ENCODE peak calls at places on chromosomes 3 and 15, in five cellular contexts. W, T, S, I and J are unnamed samples.

GRCh38 chr15:89113263-89113662 is 25.0 kb downstream of the ABHD2 start:
- DNase-seq in I (no peak), S (no peak), W (no peak), T (no peak), J (no peak)

GRCh38 chr3:99868438-99868723 is 50.7 kb downstream of the CMSS1 start:
- DNase-seq in T (peak; percentile 60), S (no peak), I (no peak), W (no peak), J (no peak)

GRCh38 chr15:66560856-66561525 is 4.8 kb downstream of the LCTL start:
- DNase-seq in T (no peak), W (no peak), I (no peak), S (no peak), J (no peak)

GRCh38 chr3:13841826-13842225 is 38.0 kb downstream of the WNT7A start:
- DNase-seq in I (no peak), S (no peak), T (no peak), W (no peak), J (no peak)

GRCh38 chr3:190036631-190037030 is 84.1 kb downstream of the P3H2 start:
- DNase-seq in I (no peak), S (peak; percentile 72), W (no peak), T (peak; percentile 86), J (no peak)

GRCh38 chr3:9669720-9670432 is 20.6 kb downstream of the MTMR14 start:
- DNase-seq in I (no peak), T (no peak), S (peak; percentile 48), W (no peak), J (no peak)

GRCh38 chr3:16079519-16079918 is 95.0 kb upstream of the GALNT15 start:
- DNase-seq in S (peak; percentile 73), I (no peak), W (no peak), T (peak; percentile 74), J (no peak)

GRCh38 chr15:40843183-40843884 is 514 bp upstream of the SPINT1 start:
- DNase-seq in S (no peak), W (no peak), T (no peak), I (no peak), J (no peak)

GRCh38 chr15:99455796-99456160 is 110.0 kb upstream of the MEF2A start:
- DNase-seq in W (no peak), I (peak; percentile 13), S (no peak), T (no peak), J (no peak)

GRCh38 chr3:142450881-142451280 is 3.0 kb upstream of the XRN1 start:
- DNase-seq in I (no peak), W (no peak), T (no peak), S (no peak), J (no peak)

GRCh38 chr3:10223676-10224639 is 24.3 kb upstream of the TATDN2 start:
- DNase-seq in W (peak; percentile 31), I (no peak), S (no peak), T (peak; percentile 26), J (no peak)

GRCh38 chr3:59001675-59002074 is 48.1 kb downstream of the CFAP20DC start:
- DNase-seq in I (no peak), T (no peak), S (no peak), W (no peak), J (no peak)

GRCh38 chr3:140091143-140091542 is 156.2 kb downstream of the CLSTN2 start:
- DNase-seq in W (no peak), T (no peak), I (peak; percentile 17), S (peak; percentile 10), J (no peak)

GRCh38 chr3:5657109-5657508 is 469.6 kb downstream of the EDEM1 start:
- DNase-seq in S (no peak), W (no peak), T (no peak), I (no peak), J (no peak)

GRCh38 chr15:31262143-31262530 is 64.5 kb upstream of the KLF13 start:
- DNase-seq in W (no peak), S (no peak), I (no peak), T (no peak), J (no peak)

GRCh38 chr15:34217587-34218225 is 7.1 kb upstream of the EMC4 start:
- DNase-seq in S (no peak), I (no peak), W (no peak), T (peak; percentile 51), J (no peak)

GRCh38 chr3:45957606-45958005 is 14.3 kb downstream of the CXCR6 start:
- DNase-seq in T (no peak), S (no peak), I (no peak), W (no peak), J (no peak)

GRCh38 chr3:146072061-146072460 is 88.9 kb downstream of the PLOD2 start:
- DNase-seq in S (no peak), I (no peak), W (no peak), T (no peak), J (no peak)

GRCh38 chr3:168622795-168623194 is 527.1 kb upstream of the GOLIM4 start:
- DNase-seq in T (no peak), W (no peak), S (no peak), I (no peak), J (no peak)

GRCh38 chr3:169604568-169604967 is 58.9 kb downstream of the MECOM start:
- DNase-seq in I (no peak), T (peak; percentile 34), S (peak; percentile 23), W (no peak), J (no peak)

GRCh38 chr3:129003578-129004112 is 2.5 kb downstream of the EFCC1 start:
- DNase-seq in W (peak; percentile 46), I (no peak), S (no peak), T (no peak), J (no peak)

GRCh38 chr3:140022061-140022781 is 87.2 kb downstream of the CLSTN2 start:
- DNase-seq in W (no peak), I (no peak), S (peak; percentile 30), T (no peak), J (no peak)

GRCh38 chr15:40906947-40907802 is 12.9 kb downstream of the VPS18 start:
- DNase-seq in I (peak; percentile 55), T (no peak), W (peak; percentile 59), S (peak; percentile 24), J (no peak)

GRCh38 chr15:100734606-100735005 is 132.2 kb downstream of the ASB7 start:
- DNase-seq in S (no peak), W (no peak), I (no peak), T (no peak), J (no peak)

GRCh38 chr3:33791477-33792166 is 6.8 kb upstream of the PDCD6IP start:
- DNase-seq in T (peak; percentile 70), I (no peak), S (peak; percentile 36), W (no peak), J (no peak)

GRCh38 chr3:182618981-182619591 is 174.2 kb upstream of the ATP11B start:
- DNase-seq in W (no peak), T (peak; percentile 5), S (peak; percentile 46), I (no peak), J (no peak)

GRCh38 chr3:182620715-182621434 is 172.4 kb upstream of the ATP11B start:
- DNase-seq in I (no peak), S (no peak), T (no peak), W (no peak), J (no peak)

GRCh38 chr3:182618085-182618732 is 175.1 kb upstream of the ATP11B start:
- DNase-seq in W (no peak), I (no peak), S (peak; percentile 13), T (peak; percentile 10), J (no peak)

GRCh38 chr3:182622241-182622545 is 171.1 kb upstream of the ATP11B start:
- DNase-seq in I (no peak), T (no peak), S (no peak), W (no peak), J (no peak)

DNA sequence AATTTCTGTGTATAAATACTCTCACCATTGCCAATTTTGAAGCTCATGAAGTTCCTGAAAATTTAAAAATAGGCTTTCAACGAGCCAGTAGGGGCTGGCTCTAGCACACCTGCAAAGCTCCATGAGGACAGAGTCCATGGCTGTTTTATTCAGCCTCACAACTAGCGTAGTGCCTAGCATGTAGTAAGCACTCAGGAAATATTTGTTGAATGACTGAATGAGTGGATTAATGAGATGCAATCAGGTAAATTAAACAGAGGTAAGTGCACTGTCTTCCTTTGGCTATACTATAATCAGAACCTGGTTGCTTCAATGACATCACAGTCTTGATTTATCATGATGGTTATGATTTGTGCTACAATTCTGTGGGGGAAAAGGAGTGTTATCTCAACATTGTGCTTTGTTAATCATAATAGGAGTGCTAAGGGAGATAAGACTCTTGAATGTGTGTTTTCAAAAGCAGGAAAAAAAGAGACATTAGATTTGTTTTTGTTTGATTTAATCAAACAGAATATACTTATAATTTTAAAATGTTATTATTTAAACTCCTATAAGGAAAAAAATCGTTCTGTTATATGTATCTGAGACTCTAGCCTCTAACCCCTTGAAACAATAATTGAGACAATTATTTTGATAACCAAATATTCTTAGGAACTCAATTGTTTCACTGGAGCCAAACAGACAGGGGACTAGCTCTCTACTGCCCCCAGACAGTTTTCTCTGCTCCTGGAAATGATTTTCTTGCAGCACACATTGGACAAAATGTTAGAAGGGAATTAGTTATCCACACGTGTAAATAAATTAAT is 171.7 kb upstream of the ATP11B start:
- DNase-seq in T (no peak), W (no peak), S (peak; percentile 13), I (no peak), J (no peak)
- TF ChIP-seq CTCF in T (no peak), W (no peak), S (peak; percentile 46), I (no peak), J (peak; percentile 11)

DNA sequence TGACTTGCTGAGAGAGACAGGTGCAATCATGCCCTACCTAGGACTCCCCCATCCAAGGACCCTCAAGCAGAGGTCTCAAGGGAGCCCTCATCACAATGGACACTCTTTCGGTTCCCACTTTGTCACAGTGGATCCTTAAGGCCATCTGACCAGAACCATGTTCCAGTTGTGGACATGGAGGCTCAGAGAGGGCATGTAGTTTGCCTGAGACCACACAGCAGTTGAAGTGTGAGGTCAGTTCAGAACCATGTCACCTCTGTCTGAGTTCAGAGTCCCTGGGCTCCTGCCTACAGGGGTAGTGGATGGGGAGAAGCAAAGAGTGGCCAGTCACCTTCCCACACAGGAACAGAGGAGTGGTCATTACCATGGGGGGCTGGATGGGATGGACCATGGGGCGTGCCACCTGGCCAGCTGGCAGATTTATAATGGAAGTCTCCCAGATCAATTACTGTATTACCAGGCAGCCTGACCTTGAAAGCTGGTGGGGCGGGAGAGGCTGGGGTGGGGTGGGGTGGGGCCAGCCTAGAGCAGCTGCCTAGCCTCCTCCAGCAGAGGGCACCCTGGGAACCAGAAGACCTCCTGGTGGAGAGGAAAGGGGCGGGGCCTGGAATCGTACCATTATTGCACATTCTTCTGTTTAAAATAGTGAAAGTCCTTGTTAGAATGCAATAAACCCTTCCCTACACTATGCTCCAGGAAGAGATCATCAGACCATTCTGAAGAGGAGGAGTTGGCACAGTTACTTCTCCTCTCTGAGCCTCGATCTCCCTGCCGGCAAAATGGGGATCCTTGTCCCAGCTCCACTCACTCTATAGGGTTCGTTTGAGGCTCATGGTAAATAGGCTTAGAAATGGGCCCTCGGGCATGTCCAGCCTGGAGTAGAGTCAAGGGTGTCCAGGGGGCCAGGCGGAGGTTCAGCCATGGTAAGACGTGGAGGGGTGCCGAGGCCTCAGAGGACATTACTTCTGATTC is 26.9 kb upstream of the LINGO1 start:
- DNase-seq in I (no peak), W (no peak), S (peak; percentile 73), T (peak; percentile 63), J (peak; percentile 70)
- TF ChIP-seq CTCF in I (no peak), W (no peak), S (peak; percentile 63), T (peak; percentile 57), J (peak; percentile 43)

GRCh38 chr3:188349276-188349962 is 195.5 kb downstream of the LPP start:
- DNase-seq in T (peak; percentile 18), S (peak; percentile 43), I (no peak), W (no peak), J (no peak)
- TF ChIP-seq CTCF in T (no peak), S (peak; percentile 37), I (no peak), W (no peak), J (no peak)

GRCh38 chr3:133573629-133574194 is at the start of gene CDV3:
- DNase-seq in I (no peak), W (no peak), T (no peak), S (no peak), J (no peak)
- TF ChIP-seq CTCF in I (no peak), W (no peak), T (no peak), S (no peak), J (no peak)